ENCODE peak calls at places on chromosomes 13 and 19, in ten cellular contexts. X, O, I, E, B, A, Q, D, G and T are unnamed samples. For H3K4me1, the result is how much of the 10 kb centered on the place peaks cover.

GRCh38 chr19:10971107-10971715 is 10.4 kb downstream of the SMARCA4 start:
- DNase-seq in X (no peak), O (no peak), I (no peak), E (no peak), B (no peak), A (no peak), Q (no peak), D (no peak), G (no peak), T (no peak)

GRCh38 chr19:18310118-18310909 is 12.6 kb downstream of the LSM4 start:
- DNase-seq in X (no peak), O (no peak), I (no peak), E (no peak), B (no peak), A (no peak), Q (no peak), D (peak), G (no peak), T (no peak)

GRCh38 chr13:24038405-24038804 is 122.1 kb upstream of the SPATA13 start:
- DNase-seq in X (no peak), O (no peak), I (no peak), E (no peak), B (no peak), A (no peak), Q (peak), D (no peak), G (no peak), T (no peak)

GRCh38 chr13:30898721-30899188 is 7.3 kb upstream of the MEDAG start:
- DNase-seq in X (no peak), O (no peak), I (no peak), E (no peak), B (no peak), A (no peak), Q (peak), D (no peak), G (peak), T (no peak)

GRCh38 chr19:743168-743687 is 7.7 kb upstream of the MISP start:
- DNase-seq in X (no peak), O (no peak), I (no peak), E (no peak), B (no peak), A (no peak), Q (no peak), D (peak), G (no peak), T (no peak)

GRCh38 chr19:38024991-38025716 is 118.1 kb downstream of the SIPA1L3 start:
- DNase-seq in X (peak), O (peak), I (no peak), E (no peak), B (no peak), A (no peak), Q (no peak), D (no peak), G (no peak), T (no peak)

GRCh38 chr19:1455336-1456120 is 5.6 kb downstream of the APC2 start:
- DNase-seq in X (no peak), O (peak), I (no peak), E (no peak), B (no peak), A (peak), Q (peak), D (peak), G (no peak), T (peak)

GRCh38 chr13:45623516-45624090 is 8.1 kb upstream of the ERICH6B start:
- DNase-seq in X (no peak), O (no peak), I (no peak), E (peak), B (no peak), A (peak), Q (peak), D (no peak), G (no peak), T (no peak)

GRCh38 chr19:38318595-38319142 is 976 bp upstream of the KCNK6 start:
- DNase-seq in X (peak), O (no peak), I (peak), E (no peak), B (no peak), A (no peak), Q (no peak), D (no peak), G (no peak), T (no peak)

GRCh38 chr19:19657397-19657783 is 6.1 kb downstream of the ATP13A1 start:
- DNase-seq in X (no peak), O (peak), I (no peak), E (no peak), B (no peak), A (no peak), Q (no peak), D (peak), G (no peak), T (no peak)

GRCh38 chr19:13441810-13442512 is 64.3 kb downstream of the CACNA1A start:
- DNase-seq in X (no peak), O (peak), I (peak), E (no peak), B (no peak), A (no peak), Q (peak), D (no peak), G (no peak), T (no peak)

GRCh38 chr13:75802161-75802560 is 166.0 kb downstream of the LMO7 start:
- DNase-seq in X (no peak), O (no peak), I (no peak), E (no peak), B (no peak), A (no peak), Q (no peak), D (no peak), G (no peak), T (no peak)

GRCh38 chr19:1261863-1262686 is 7.1 kb upstream of the CIRBP start:
- DNase-seq in X (peak), O (no peak), I (peak), E (no peak), B (no peak), A (peak), Q (peak), D (peak), G (peak), T (peak)

GRCh38 chr19:43690444-43690843 is 20.5 kb upstream of the PLAUR start:
- DNase-seq in X (no peak), O (no peak), I (no peak), E (no peak), B (no peak), A (no peak), Q (no peak), D (no peak), G (no peak), T (no peak)

GRCh38 chr13:94712287-94712811 is at the start of gene SOX21:
- DNase-seq in X (peak), O (peak), I (no peak), E (no peak), B (no peak), A (no peak), Q (peak), D (peak), G (no peak), T (no peak)

GRCh38 chr13:29436721-29437250 is 158.7 kb downstream of the SLC7A1 start:
- DNase-seq in X (no peak), O (no peak), I (no peak), E (no peak), B (no peak), A (no peak), Q (no peak), D (no peak), G (no peak), T (no peak)

GRCh38 chr19:49560358-49560900 is 19.9 kb downstream of the NOSIP start:
- DNase-seq in X (no peak), O (no peak), I (no peak), E (no peak), B (no peak), A (no peak), Q (no peak), D (peak), G (peak), T (no peak)

GRCh38 chr19:2275588-2276428 is 6.2 kb downstream of the PEAK3 start:
- DNase-seq in X (no peak), O (no peak), I (peak), E (no peak), B (no peak), A (no peak), Q (no peak), D (peak), G (peak), T (no peak)

GRCh38 chr19:38267780-38268430 is 3.5 kb downstream of the SPINT2 start:
- DNase-seq in X (peak), O (no peak), I (no peak), E (no peak), B (no peak), A (peak), Q (no peak), D (no peak), G (no peak), T (no peak)

GRCh38 chr19:46955114-46955812 is 64.4 kb upstream of the NPAS1 start:
- DNase-seq in X (no peak), O (no peak), I (no peak), E (no peak), B (no peak), A (no peak), Q (peak), D (no peak), G (no peak), T (no peak)

GRCh38 chr19:17999685-18000479 is 8.1 kb upstream of the ARRDC2 start:
- DNase-seq in X (no peak), O (no peak), I (no peak), E (no peak), B (no peak), A (no peak), Q (no peak), D (no peak), G (no peak), T (no peak)

GRCh38 chr19:12959482-12959881 is 2.5 kb upstream of the GADD45GIP1 start:
- DNase-seq in X (no peak), O (no peak), I (no peak), E (no peak), B (no peak), A (no peak), Q (no peak), D (no peak), G (no peak), T (no peak)

GRCh38 chr13:71303144-71303543 is 563.9 kb downstream of the DACH1 start:
- DNase-seq in X (no peak), O (no peak), I (no peak), E (no peak), B (no peak), A (no peak), Q (no peak), D (no peak), G (no peak), T (no peak)

GRCh38 chr13:92012787-92013186 is 614.4 kb downstream of the GPC5 start:
- DNase-seq in X (no peak), O (no peak), I (no peak), E (no peak), B (no peak), A (no peak), Q (no peak), D (no peak), G (peak), T (no peak)

GRCh38 chr13:46385946-46386345 is 1.1 kb downstream of the RUBCNL start:
- DNase-seq in X (no peak), O (no peak), I (no peak), E (no peak), B (no peak), A (no peak), Q (peak), D (no peak), G (no peak), T (no peak)

GRCh38 chr13:108425056-108425455 is 155.5 kb downstream of the TNFSF13B start:
- DNase-seq in X (no peak), O (no peak), I (no peak), E (no peak), B (no peak), A (no peak), Q (no peak), D (no peak), G (no peak), T (no peak)

GRCh38 chr19:44626067-44626624 is 12.8 kb downstream of the IGSF23 start:
- DNase-seq in X (no peak), O (no peak), I (no peak), E (no peak), B (no peak), A (peak), Q (peak), D (no peak), G (no peak), T (peak)

GRCh38 chr19:45333609-45334303 is 6.8 kb upstream of the KLC3 start:
- DNase-seq in X (no peak), O (no peak), I (no peak), E (no peak), B (no peak), A (no peak), Q (no peak), D (no peak), G (no peak), T (no peak)

GRCh38 chr19:50358483-50359431 is 6.7 kb downstream of the NAPSA start:
- DNase-seq in X (no peak), O (no peak), I (peak), E (peak), B (no peak), A (no peak), Q (peak), D (peak), G (peak), T (peak)

GRCh38 chr19:6721773-6722172 is 1.3 kb upstream of the C3 start:
- DNase-seq in X (no peak), O (no peak), I (no peak), E (no peak), B (no peak), A (no peak), Q (no peak), D (peak), G (no peak), T (no peak)

GRCh38 chr13:47277774-47278173 is 380.9 kb upstream of the HTR2A start:
- DNase-seq in X (no peak), O (no peak), I (no peak), E (no peak), B (no peak), A (no peak), Q (peak), D (no peak), G (no peak), T (no peak)

DNA sequence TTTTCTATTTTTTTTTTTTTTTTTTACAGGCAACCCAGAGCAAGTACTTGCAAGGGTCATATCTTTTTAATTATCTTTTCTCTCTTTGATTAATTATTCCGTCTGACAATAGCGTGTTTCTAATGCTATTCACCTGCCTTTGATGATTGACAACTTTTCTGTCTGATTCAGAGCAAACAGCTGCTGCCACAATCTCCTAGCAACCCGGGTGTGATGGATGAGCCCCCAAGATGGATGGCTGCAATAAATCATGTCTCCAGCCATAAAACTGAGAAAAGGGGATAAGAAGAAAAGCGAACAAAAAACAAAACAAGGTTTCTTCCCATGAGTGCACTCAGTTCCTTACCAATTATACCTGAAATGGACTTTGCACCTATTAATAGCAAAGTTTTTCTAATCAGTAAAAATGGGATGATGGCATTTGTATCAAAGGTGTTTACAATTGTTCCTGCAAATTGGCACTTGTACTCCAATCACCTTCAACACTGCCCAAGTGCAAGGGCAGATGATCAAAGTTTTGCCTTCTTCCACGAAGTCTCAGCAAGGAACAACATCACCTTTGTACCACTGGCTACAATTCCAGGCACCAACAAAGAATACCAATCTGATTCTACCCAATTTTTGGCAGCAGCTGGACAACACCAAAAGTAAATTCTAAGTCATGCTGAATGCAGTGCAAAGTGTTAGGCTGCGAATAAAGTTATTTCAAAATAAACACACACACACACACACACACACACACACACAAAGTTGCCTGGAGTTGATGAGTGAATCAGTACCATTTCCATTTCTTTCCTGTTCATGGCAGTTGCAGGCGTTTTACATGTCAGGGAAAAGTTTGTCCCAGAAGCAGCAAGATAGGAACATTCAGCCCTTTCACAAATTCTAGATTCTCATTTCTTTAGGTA is 12.0 kb downstream of the TSHZ3 start:
- DNase-seq in X (no peak), O (no peak), I (no peak), E (no peak), B (no peak), A (no peak), Q (no peak), D (no peak), G (no peak), T (no peak)
- H3K4me1 ChIP-seq in X (under half), O (under half), I (under half), E (under half), B (under half), A (under half), Q (half or more), D (under half), G (under half), T (under half)

DNA sequence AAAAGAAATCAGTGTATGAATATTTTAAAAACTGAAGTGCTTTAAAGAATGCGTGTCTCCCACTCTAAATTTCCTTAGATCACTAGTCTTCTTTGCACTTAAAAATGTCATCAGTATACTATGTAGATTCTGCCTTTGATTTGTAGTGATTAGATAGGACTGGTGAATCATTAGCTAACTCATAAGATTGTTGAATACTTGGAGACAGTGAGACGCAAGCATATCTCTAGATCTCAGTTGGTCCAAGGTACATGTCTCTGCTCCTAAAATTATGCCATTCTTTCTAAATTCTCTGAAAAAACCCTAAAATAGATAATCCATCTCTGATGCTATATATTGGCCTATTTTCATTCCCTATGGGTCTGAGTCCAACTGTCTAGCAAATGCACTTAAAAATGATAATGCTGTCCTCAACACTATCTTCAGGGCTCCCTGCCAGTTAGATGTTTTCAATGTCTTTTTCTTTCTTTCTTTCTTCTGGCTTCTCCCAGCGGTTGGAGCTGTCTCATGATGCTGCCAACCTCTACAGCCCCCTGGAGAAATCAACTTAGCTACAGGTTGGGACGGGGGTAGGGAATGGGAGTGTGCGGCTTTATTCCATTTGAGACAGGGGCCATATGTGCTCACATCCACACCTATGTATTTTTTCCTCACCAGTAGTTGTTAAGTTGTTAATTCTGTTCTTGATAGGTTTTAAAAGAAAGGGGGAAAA is 301.0 kb downstream of the NDFIP2 start:
- DNase-seq in X (no peak), O (no peak), I (no peak), E (no peak), B (no peak), A (no peak), Q (peak), D (no peak), G (no peak), T (no peak)
- H3K4me1 ChIP-seq in X (under half), O (under half), I (under half), E (under half), B (under half), A (under half), Q (under half), D (under half), G (under half), T (under half)

DNA sequence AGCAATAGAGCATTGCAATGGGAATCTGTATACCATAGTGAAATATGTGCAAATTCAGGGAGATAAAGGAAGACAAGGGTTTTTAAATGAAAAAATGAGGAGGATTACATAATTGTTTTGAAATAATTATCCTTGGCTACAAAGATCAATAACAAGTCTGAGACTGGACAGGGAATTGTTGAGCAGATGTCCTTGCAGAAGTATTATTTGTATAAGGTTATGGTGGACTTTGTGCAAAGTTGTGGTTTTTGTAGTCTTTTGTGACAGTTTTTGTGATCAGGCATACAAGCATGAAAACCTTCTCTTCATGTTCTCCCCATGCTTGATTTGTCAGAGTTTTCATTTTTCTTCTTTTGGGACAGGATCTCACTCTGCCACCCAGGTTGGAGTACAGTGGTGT is 25.3 kb upstream of the ZNF780A start:
- DNase-seq in X (no peak), O (no peak), I (no peak), E (no peak), B (no peak), A (no peak), Q (no peak), D (no peak), G (no peak), T (no peak)
- H3K4me1 ChIP-seq in X (under half), O (under half), I (under half), E (under half), B (under half), A (under half), Q (under half), D (under half), G (under half), T (under half)

GRCh38 chr19:3573858-3574637 is 1.3 kb downstream of the HMG20B start:
- DNase-seq in X (peak), O (peak), I (peak), E (peak), B (peak), A (peak), Q (peak), D (peak), G (peak), T (peak)

GRCh38 chr19:3576696-3577443 is 4.1 kb downstream of the HMG20B start:
- DNase-seq in X (peak), O (peak), I (peak), E (no peak), B (no peak), A (no peak), Q (peak), D (peak), G (peak), T (no peak)

GRCh38 chr19:3575260-3575741 is 2.6 kb downstream of the HMG20B start:
- DNase-seq in X (no peak), O (peak), I (no peak), E (no peak), B (no peak), A (no peak), Q (no peak), D (no peak), G (no peak), T (no peak)

GRCh38 chr19:3577741-3578344 is 5.1 kb downstream of the HMG20B start:
- DNase-seq in X (no peak), O (no peak), I (no peak), E (no peak), B (no peak), A (no peak), Q (no peak), D (peak), G (peak), T (no peak)

GRCh38 chr19:3575949-3576673 is 3.4 kb downstream of the HMG20B start:
- DNase-seq in X (no peak), O (no peak), I (no peak), E (no peak), B (no peak), A (no peak), Q (no peak), D (peak), G (no peak), T (no peak)
- H3K4me1 ChIP-seq in X (under half), O (under half), I (under half), E (under half), B (under half), A (under half), Q (under half), D (under half), G (under half), T (under half)

GRCh38 chr13:50071399-50071798 is 56.2 kb downstream of the KCNRG start:
- DNase-seq in X (no peak), O (no peak), I (no peak), E (no peak), B (no peak), A (no peak), Q (no peak), D (no peak), G (no peak), T (no peak)

GRCh38 chr13:50075619-50076097 is 60.4 kb downstream of the KCNRG start:
- DNase-seq in X (no peak), O (no peak), I (no peak), E (no peak), B (no peak), A (no peak), Q (no peak), D (no peak), G (no peak), T (no peak)

GRCh38 chr13:50073340-50073739 is 58.1 kb downstream of the KCNRG start:
- DNase-seq in X (no peak), O (no peak), I (no peak), E (no peak), B (no peak), A (no peak), Q (no peak), D (no peak), G (no peak), T (no peak)

GRCh38 chr13:50072676-50073075 is 57.4 kb downstream of the KCNRG start:
- DNase-seq in X (no peak), O (no peak), I (no peak), E (no peak), B (no peak), A (no peak), Q (no peak), D (no peak), G (no peak), T (no peak)

GRCh38 chr13:50074843-50075242 is 59.6 kb downstream of the KCNRG start:
- DNase-seq in X (no peak), O (no peak), I (no peak), E (no peak), B (no peak), A (no peak), Q (no peak), D (no peak), G (no peak), T (no peak)
- H3K4me1 ChIP-seq in X (under half), O (under half), I (half or more), E (under half), B (under half), A (half or more), Q (half or more), D (under half), G (half or more), T (under half)